ENCODE peak calls at places on chromosomes 5 and 9, in seven cellular contexts. One of them, this sample, is unnamed.

GRCh38 chr5:133245191-133246052 is 193.6 kb downstream of the HSPA4 start:
- DNase-seq in GM13976: no peak
- DNase-seq in MM.1S: no peak
- DNase-seq in WTC11: no peak
- DNase-seq in BJ: peak
- DNase-seq in CD8-positive, alpha-beta T cell: no peak
- DNase-seq in Peyer's patch: no peak
- DNase-seq in this sample: no peak

GRCh38 chr9:98935064-98935463 is 8.6 kb upstream of the COL15A1 start:
- DNase-seq in CD8-positive, alpha-beta T cell: no peak
- DNase-seq in Peyer's patch: no peak
- DNase-seq in BJ: no peak
- DNase-seq in MM.1S: no peak
- DNase-seq in GM13976: no peak
- DNase-seq in WTC11: no peak
- DNase-seq in this sample: no peak

GRCh38 chr9:37740128-37740527 is 13.5 kb upstream of the TRMT10B start:
- DNase-seq in Peyer's patch: no peak
- DNase-seq in CD8-positive, alpha-beta T cell: no peak
- DNase-seq in MM.1S: no peak
- DNase-seq in BJ: no peak
- DNase-seq in GM13976: no peak
- DNase-seq in WTC11: no peak
- DNase-seq in this sample: no peak

GRCh38 chr9:109821711-109822110 is 41.7 kb downstream of the PALM2AKAP2 start:
- DNase-seq in GM13976: no peak
- DNase-seq in WTC11: no peak
- DNase-seq in CD8-positive, alpha-beta T cell: no peak
- DNase-seq in MM.1S: no peak
- DNase-seq in Peyer's patch: no peak
- DNase-seq in BJ: no peak
- DNase-seq in this sample: no peak

GRCh38 chr5:2946315-2946714 is 194.8 kb upstream of the IRX2 start:
- DNase-seq in CD8-positive, alpha-beta T cell: no peak
- DNase-seq in GM13976: no peak
- DNase-seq in WTC11: no peak
- DNase-seq in BJ: no peak
- DNase-seq in MM.1S: peak
- DNase-seq in Peyer's patch: no peak
- DNase-seq in this sample: no peak

GRCh38 chr5:173457482-173457881 is 129.3 kb upstream of the STC2 start:
- DNase-seq in CD8-positive, alpha-beta T cell: no peak
- DNase-seq in MM.1S: no peak
- DNase-seq in GM13976: no peak
- DNase-seq in BJ: no peak
- DNase-seq in Peyer's patch: no peak
- DNase-seq in WTC11: no peak
- DNase-seq in this sample: no peak

GRCh38 chr5:52449506-52449905 is 338.2 kb upstream of the ITGA1 start:
- DNase-seq in CD8-positive, alpha-beta T cell: no peak
- DNase-seq in Peyer's patch: no peak
- DNase-seq in WTC11: no peak
- DNase-seq in BJ: no peak
- DNase-seq in GM13976: no peak
- DNase-seq in MM.1S: no peak
- DNase-seq in this sample: no peak

GRCh38 chr5:161261693-161262323 is 284.7 kb downstream of the GABRB2 start:
- DNase-seq in MM.1S: no peak
- DNase-seq in WTC11: no peak
- DNase-seq in GM13976: no peak
- DNase-seq in Peyer's patch: no peak
- DNase-seq in BJ: no peak
- DNase-seq in CD8-positive, alpha-beta T cell: no peak
- DNase-seq in this sample: no peak

GRCh38 chr9:93996863-93997262 is 41.7 kb upstream of the BARX1 start:
- DNase-seq in GM13976: no peak
- DNase-seq in BJ: no peak
- DNase-seq in MM.1S: no peak
- DNase-seq in CD8-positive, alpha-beta T cell: no peak
- DNase-seq in WTC11: no peak
- DNase-seq in Peyer's patch: no peak
- DNase-seq in this sample: no peak

GRCh38 chr5:21236896-21237830 is 1249.2 kb upstream of the CDH18 start:
- DNase-seq in BJ: no peak
- DNase-seq in Peyer's patch: no peak
- DNase-seq in CD8-positive, alpha-beta T cell: no peak
- DNase-seq in WTC11: no peak
- DNase-seq in GM13976: no peak
- DNase-seq in MM.1S: no peak
- DNase-seq in this sample: no peak

GRCh38 chr5:116002116-116002906 is 30.0 kb upstream of the ARL14EPL start:
- DNase-seq in WTC11: no peak
- DNase-seq in GM13976: no peak
- DNase-seq in CD8-positive, alpha-beta T cell: no peak
- DNase-seq in Peyer's patch: no peak
- DNase-seq in BJ: no peak
- DNase-seq in MM.1S: no peak
- DNase-seq in this sample: no peak

GRCh38 chr5:123278284-123278683 is 144.9 kb downstream of the CEP120 start:
- DNase-seq in WTC11: no peak
- DNase-seq in BJ: no peak
- DNase-seq in GM13976: no peak
- DNase-seq in Peyer's patch: no peak
- DNase-seq in MM.1S: no peak
- DNase-seq in CD8-positive, alpha-beta T cell: no peak
- DNase-seq in this sample: no peak

GRCh38 chr5:123269436-123269835 is 153.8 kb downstream of the CEP120 start:
- DNase-seq in CD8-positive, alpha-beta T cell: no peak
- DNase-seq in MM.1S: no peak
- DNase-seq in Peyer's patch: no peak
- DNase-seq in WTC11: no peak
- DNase-seq in GM13976: no peak
- DNase-seq in BJ: no peak
- DNase-seq in this sample: no peak

GRCh38 chr5:123269851-123270250 is 153.4 kb downstream of the CEP120 start:
- DNase-seq in BJ: no peak
- DNase-seq in Peyer's patch: no peak
- DNase-seq in GM13976: no peak
- DNase-seq in MM.1S: no peak
- DNase-seq in CD8-positive, alpha-beta T cell: no peak
- DNase-seq in WTC11: no peak
- DNase-seq in this sample: no peak

DNA sequence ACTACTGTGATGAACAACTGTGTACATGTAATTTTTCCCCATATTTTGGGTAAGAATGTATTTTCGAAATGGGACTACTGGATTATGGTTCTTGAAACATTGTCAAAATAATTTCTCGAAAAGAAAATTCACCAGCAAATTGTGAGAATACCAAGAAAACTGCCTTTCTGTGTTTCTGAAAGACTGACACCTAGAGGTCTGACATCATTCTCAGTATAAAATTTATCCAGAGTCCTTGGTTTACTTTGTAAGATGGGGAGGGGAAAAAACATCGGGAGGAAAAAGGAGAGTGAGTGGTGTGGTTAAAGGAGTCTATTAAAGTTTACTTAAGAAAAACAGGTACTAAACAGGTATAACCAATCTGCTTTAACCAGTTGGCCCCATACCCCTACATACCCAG is 149.2 kb downstream of the CEP120 start:
- DNase-seq in MM.1S: no peak
- DNase-seq in BJ: no peak
- DNase-seq in WTC11: no peak
- DNase-seq in GM13976: no peak
- DNase-seq in Peyer's patch: no peak
- DNase-seq in CD8-positive, alpha-beta T cell: no peak
- DNase-seq in this sample: no peak
- TF ChIP-seq CTCF in MM.1S: no peak
- TF ChIP-seq CTCF in BJ: no peak
- TF ChIP-seq CTCF in WTC11: no peak
- TF ChIP-seq CTCF in GM13976: no peak
- TF ChIP-seq CTCF in Peyer's patch: no peak
- TF ChIP-seq CTCF in CD8-positive, alpha-beta T cell: no peak
- TF ChIP-seq CTCF in this sample: no peak

GRCh38 chr9:130927995-130928900 is 10.8 kb downstream of the FIBCD1 start:
- DNase-seq in GM13976: peak
- DNase-seq in CD8-positive, alpha-beta T cell: no peak
- DNase-seq in WTC11: no peak
- DNase-seq in MM.1S: no peak
- DNase-seq in Peyer's patch: no peak
- DNase-seq in BJ: no peak
- DNase-seq in this sample: peak

GRCh38 chr9:130930132-130930803 is 8.8 kb downstream of the FIBCD1 start:
- DNase-seq in Peyer's patch: no peak
- DNase-seq in WTC11: no peak
- DNase-seq in GM13976: no peak
- DNase-seq in MM.1S: no peak
- DNase-seq in CD8-positive, alpha-beta T cell: no peak
- DNase-seq in BJ: no peak
- DNase-seq in this sample: no peak

GRCh38 chr9:130930804-130931349 is 8.2 kb downstream of the FIBCD1 start:
- DNase-seq in GM13976: no peak
- DNase-seq in BJ: no peak
- DNase-seq in WTC11: no peak
- DNase-seq in CD8-positive, alpha-beta T cell: no peak
- DNase-seq in MM.1S: no peak
- DNase-seq in Peyer's patch: no peak
- DNase-seq in this sample: no peak

GRCh38 chr9:130931508-130932150 is 7.4 kb downstream of the FIBCD1 start:
- DNase-seq in BJ: no peak
- DNase-seq in Peyer's patch: no peak
- DNase-seq in MM.1S: no peak
- DNase-seq in GM13976: peak
- DNase-seq in CD8-positive, alpha-beta T cell: no peak
- DNase-seq in WTC11: no peak
- DNase-seq in this sample: no peak

DNA sequence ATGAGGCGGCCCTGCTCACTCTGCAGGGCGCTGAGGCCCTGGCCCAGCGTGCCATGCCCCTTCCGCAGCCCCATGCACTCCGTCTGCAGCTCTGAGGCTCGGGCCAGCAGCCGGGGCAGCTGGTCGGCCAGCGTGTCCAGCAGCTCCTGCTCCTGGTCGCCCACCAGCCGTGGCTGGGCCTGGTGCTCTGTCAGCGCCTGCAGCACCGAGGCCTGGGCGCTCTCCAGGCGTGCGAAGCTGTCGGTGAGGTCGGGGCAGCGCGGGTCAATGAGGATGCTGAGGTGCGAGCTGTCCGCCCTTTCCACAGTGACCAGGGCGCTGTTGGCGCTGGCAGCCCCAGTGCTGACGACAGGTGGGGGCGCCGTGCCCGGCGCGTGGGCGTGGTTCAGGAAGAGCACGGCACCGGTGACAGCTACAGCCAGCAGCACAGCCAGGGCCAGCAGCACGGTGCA is 9.4 kb downstream of the FIBCD1 start:
- DNase-seq in WTC11: no peak
- DNase-seq in CD8-positive, alpha-beta T cell: no peak
- DNase-seq in GM13976: no peak
- DNase-seq in Peyer's patch: no peak
- DNase-seq in BJ: no peak
- DNase-seq in MM.1S: no peak
- DNase-seq in this sample: no peak
- TF ChIP-seq CTCF in WTC11: no peak
- TF ChIP-seq CTCF in CD8-positive, alpha-beta T cell: no peak
- TF ChIP-seq CTCF in GM13976: no peak
- TF ChIP-seq CTCF in Peyer's patch: no peak
- TF ChIP-seq CTCF in BJ: no peak
- TF ChIP-seq CTCF in MM.1S: no peak
- TF ChIP-seq CTCF in this sample: no peak

DNA sequence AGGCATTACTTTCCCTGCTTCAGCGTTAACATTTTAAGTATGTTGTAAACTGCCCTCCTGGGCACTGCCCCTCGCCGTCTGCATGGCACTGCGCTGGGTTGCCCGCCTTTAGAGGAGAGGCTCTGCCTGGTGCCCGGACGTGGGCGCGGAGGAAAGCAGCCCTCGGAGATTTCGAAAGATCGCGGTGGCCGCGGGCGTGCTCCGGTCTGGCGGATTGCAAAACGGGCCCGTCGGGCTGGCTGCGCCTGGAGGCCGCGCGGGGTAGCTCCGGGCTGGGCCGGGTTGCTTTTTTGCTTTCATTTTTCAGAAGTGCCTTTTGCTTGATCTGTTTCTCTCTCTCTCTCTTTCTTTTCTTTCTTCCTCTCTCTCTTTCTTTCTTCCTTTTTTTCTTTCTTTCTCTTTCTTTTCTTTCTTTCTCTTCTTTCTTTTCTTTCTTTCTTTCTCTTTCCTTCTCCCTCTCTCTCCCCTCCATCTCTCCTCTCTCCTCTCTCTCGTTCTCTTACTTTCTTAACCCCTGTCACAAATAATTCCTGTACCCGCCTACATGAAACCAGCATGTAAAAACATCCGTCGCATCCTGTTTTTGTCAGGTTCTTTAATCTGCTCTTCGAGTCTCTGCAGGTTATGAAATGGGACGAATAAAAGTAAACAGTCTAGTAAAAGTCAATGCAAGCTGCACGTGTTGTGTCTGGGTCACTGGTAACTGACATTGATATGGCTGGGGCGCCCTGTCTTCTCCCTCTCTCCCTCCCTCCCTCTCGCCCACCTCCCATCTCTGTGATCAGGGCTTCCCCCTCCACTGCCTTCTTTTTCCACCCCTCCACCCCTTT is 1.7 kb downstream of the FST start:
- DNase-seq in CD8-positive, alpha-beta T cell: peak
- DNase-seq in Peyer's patch: peak
- DNase-seq in GM13976: peak
- DNase-seq in BJ: no peak
- DNase-seq in MM.1S: peak
- DNase-seq in WTC11: peak
- DNase-seq in this sample: peak
- TF ChIP-seq CTCF in CD8-positive, alpha-beta T cell: peak
- TF ChIP-seq CTCF in Peyer's patch: no peak
- TF ChIP-seq CTCF in GM13976: no peak
- TF ChIP-seq CTCF in BJ: peak
- TF ChIP-seq CTCF in MM.1S: peak
- TF ChIP-seq CTCF in WTC11: no peak
- TF ChIP-seq CTCF in this sample: peak

DNA sequence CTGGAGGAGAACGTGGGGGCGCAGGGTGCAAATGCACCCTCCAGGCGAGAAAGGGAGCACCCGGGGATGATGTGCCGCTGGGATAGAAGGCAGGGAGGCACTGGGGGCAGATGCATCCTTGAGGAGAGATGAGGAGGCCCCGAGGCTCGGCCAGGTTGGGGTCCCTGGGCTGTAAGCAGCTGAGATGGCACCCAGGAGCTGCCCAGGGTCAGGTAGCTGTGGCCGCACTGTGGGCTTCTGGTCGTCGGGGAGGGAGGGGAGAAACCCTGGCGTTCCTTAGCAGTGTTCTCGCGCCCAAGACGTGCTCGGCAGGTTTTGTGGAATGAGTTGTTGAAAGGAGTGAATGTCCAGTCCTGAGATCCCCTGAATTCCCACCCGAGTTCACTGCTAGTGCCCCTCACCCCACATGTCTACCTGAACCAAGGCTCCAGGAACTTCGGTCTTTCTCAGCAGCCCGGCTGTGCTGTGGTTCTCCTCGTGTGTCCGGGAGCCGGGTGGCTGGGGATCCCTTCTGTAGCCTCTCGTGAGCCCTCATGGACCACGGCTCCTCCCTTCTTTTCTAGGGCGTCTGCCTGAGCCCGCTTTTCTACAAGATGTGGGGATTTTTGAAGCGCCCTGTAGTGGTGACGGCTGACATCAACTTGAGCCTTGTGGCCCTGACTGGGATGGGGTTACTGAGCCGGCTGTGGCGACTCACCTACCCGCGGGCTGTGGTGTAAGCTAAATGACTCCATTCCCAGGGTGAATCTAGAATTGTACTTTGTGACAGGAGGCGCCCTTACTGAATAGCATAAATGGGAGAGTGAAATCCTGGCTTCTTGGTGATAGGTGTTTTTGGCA is 1.1 kb downstream of the POMT1 start:
- DNase-seq in CD8-positive, alpha-beta T cell: peak
- DNase-seq in Peyer's patch: peak
- DNase-seq in BJ: no peak
- DNase-seq in MM.1S: no peak
- DNase-seq in GM13976: peak
- DNase-seq in WTC11: peak
- DNase-seq in this sample: peak
- TF ChIP-seq CTCF in CD8-positive, alpha-beta T cell: no peak
- TF ChIP-seq CTCF in Peyer's patch: no peak
- TF ChIP-seq CTCF in BJ: peak
- TF ChIP-seq CTCF in MM.1S: no peak
- TF ChIP-seq CTCF in GM13976: peak
- TF ChIP-seq CTCF in WTC11: no peak
- TF ChIP-seq CTCF in this sample: no peak